ENCODE peak calls at places on chromosomes 4 and X, in eight cellular contexts. O is PC-3; C is CD4-positive, alpha-beta T cell; J is stomach; H is heart left ventricle; S is heart right ventricle; B is CD8-positive, alpha-beta T cell; M is AG04450. Z is an unnamed sample.

GRCh38 chrX:149829751-149830191 is 48.0 kb downstream of the MAGEA9 start:
- DNase-seq in M (no peak), J (no peak), C (no peak), B (peak; percentile 1), S (no peak), O (no peak), H (no peak), Z (no peak)

GRCh38 chrX:18891561-18891945 is 92.4 kb downstream of the PHKA2 start:
- DNase-seq in M (no peak), S (no peak), H (no peak), O (no peak), B (no peak), C (no peak), J (no peak), Z (no peak)

GRCh38 chr4:137647375-137647774 is 115.1 kb upstream of the PCDH18 start:
- DNase-seq in C (no peak), O (peak; percentile 9), J (no peak), S (no peak), B (no peak), M (no peak), H (no peak), Z (no peak)

GRCh38 chrX:100928660-100929613 is at the start of gene XKRX:
- DNase-seq in B (peak; percentile 9), M (no peak), O (peak; percentile 40), J (peak; percentile 53), S (peak; percentile 4), C (peak; percentile 21), H (no peak), Z (peak; percentile 20)

GRCh38 chr4:76545161-76545884 is 110.3 kb downstream of the SHROOM3 start:
- DNase-seq in J (no peak), C (no peak), B (no peak), S (no peak), H (no peak), O (peak; percentile 35), M (no peak), Z (no peak)

GRCh38 chrX:103442536-103442901 is 66.2 kb downstream of the BEX3 start:
- DNase-seq in H (no peak), B (no peak), J (no peak), M (peak; percentile 24), S (no peak), C (no peak), O (no peak), Z (no peak)

GRCh38 chr4:38577482-38577881 is 86.5 kb upstream of the KLF3 start:
- DNase-seq in C (no peak), S (no peak), J (no peak), H (no peak), O (no peak), M (no peak), B (no peak), Z (no peak)

GRCh38 chrX:153065389-153065788 is 6.9 kb upstream of the PNMA6A start:
- DNase-seq in M (no peak), O (no peak), B (no peak), C (no peak), H (no peak), S (no peak), J (no peak), Z (no peak)

GRCh38 chrX:7316887-7317286 is 168.9 kb upstream of the PUDP start:
- DNase-seq in J (no peak), S (no peak), M (no peak), H (no peak), O (no peak), B (no peak), C (no peak), Z (no peak)

GRCh38 chr4:48939785-48940184 is 33.2 kb upstream of the OCIAD2 start:
- DNase-seq in C (no peak), B (no peak), S (peak; percentile 8), M (peak; percentile 39), O (peak; percentile 92), H (no peak), J (no peak), Z (no peak)

GRCh38 chr4:168221298-168221697 is 97.3 kb downstream of the DDX60 start:
- DNase-seq in O (peak; percentile 72), J (no peak), B (no peak), H (no peak), M (peak; percentile 48), S (no peak), C (no peak), Z (no peak)

DNA sequence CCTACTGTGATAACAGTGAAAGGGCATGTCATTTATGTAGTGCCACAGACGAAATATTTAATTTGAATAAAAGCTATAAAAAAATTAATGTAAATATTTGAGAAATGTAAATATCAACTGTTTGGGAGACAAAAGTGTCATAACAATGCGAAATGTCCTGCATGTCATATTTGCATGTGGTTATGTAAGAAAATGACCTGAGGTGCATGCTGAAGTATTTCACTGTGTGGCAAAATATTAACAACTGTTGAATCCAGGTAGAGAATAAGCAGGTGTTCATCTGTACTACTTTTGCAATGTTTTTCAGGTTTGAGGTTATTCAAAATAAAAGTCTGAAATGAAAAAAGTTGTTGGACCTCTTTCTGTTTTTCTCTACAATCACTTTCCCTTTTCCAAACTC is 30.9 kb downstream of the PROM1 start:
- DNase-seq in J (no peak), S (no peak), O (no peak), B (no peak), H (no peak), M (no peak), C (no peak), Z (no peak)
- H3K27me3 ChIP-seq in J (no peaks in the 10 kb centered on the region), S (no peaks in the 10 kb centered on the region), O (peaks cover 14% of the 10 kb centered on the region), B (no peaks in the 10 kb centered on the region), H (no peaks in the 10 kb centered on the region), M (peaks cover 34% of the 10 kb centered on the region), C (peaks cover 21% of the 10 kb centered on the region), Z (no peaks in the 10 kb centered on the region)

GRCh38 chr4:113901994-113902787 is 77.3 kb downstream of the ARSJ start:
- DNase-seq in C (peak; percentile 56), M (no peak), S (no peak), H (no peak), J (peak; percentile 86), B (peak; percentile 52), O (peak; percentile 23), Z (no peak)
- TF ChIP-seq CTCF in C (peak; percentile 71), M (no peak), S (no peak), H (no peak), J (peak; percentile 66), B (peak; percentile 56), O (no peak), Z (no peak)

GRCh38 chrX:67568769-67569168 is 24.9 kb downstream of the AR start:
- DNase-seq in H (peak; percentile 56), S (peak; percentile 6), O (no peak), J (no peak), M (no peak), C (no peak), B (no peak), Z (no peak)

GRCh38 chrX:67574696-67575095 is 30.9 kb downstream of the AR start:
- DNase-seq in B (no peak), M (no peak), J (no peak), S (no peak), O (no peak), C (no peak), H (no peak), Z (no peak)

DNA sequence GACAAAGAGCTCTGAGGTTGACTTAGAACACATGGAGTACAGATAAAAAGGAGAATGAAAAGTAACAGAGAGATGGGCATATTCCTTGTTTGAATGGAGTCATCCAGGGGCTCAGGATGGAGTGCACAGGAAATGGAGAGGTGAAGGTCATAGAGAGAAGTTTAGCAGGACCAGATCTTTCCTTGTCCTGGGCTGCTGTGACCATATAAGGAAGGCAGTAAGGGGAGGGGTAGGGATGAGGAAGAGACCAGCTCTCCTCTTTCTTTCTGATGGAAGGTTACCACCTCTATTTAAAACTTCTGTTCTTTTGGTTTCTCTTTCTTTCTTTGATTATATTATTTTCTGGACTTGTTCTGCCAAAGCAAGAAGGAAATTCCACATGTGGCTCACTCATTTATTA is 27.0 kb downstream of the AR start:
- DNase-seq in B (no peak), M (no peak), J (no peak), S (no peak), H (no peak), O (no peak), C (no peak), Z (no peak)
- H3K27me3 ChIP-seq in B (no peaks in the 10 kb centered on the region), M (no peaks in the 10 kb centered on the region), J (no peaks in the 10 kb centered on the region), S (no peaks in the 10 kb centered on the region), H (no peaks in the 10 kb centered on the region), O (no peaks in the 10 kb centered on the region), C (no peaks in the 10 kb centered on the region), Z (no peaks in the 10 kb centered on the region)

GRCh38 chr4:22959483-22959882 is 266.7 kb downstream of the GBA3 start:
- DNase-seq in B (no peak), J (no peak), O (no peak), M (no peak), H (no peak), C (no peak), S (no peak), Z (no peak)

GRCh38 chr4:22957774-22958173 is 265.0 kb downstream of the GBA3 start:
- DNase-seq in H (no peak), M (no peak), S (no peak), O (no peak), B (no peak), C (no peak), J (no peak), Z (no peak)

GRCh38 chr4:22962186-22962786 is 269.5 kb downstream of the GBA3 start:
- DNase-seq in M (no peak), C (no peak), O (peak; percentile 76), H (no peak), B (no peak), J (no peak), S (no peak), Z (no peak)
- TF ChIP-seq CTCF in M (peak; percentile 49), C (no peak), O (peak; percentile 79), H (no peak), B (no peak), J (no peak), S (peak; percentile 43), Z (peak; percentile 40)

GRCh38 chr4:4856071-4857000 is 3.1 kb upstream of the MSX1 start:
- DNase-seq in J (no peak), S (no peak), B (no peak), C (no peak), O (peak; percentile 34), M (no peak), H (no peak), Z (no peak)
- H3K27me3 ChIP-seq in J (peaks cover 48% of the 10 kb centered on the region), S (peaks cover 97% of the 10 kb centered on the region), B (peaks cover 51% of the 10 kb centered on the region), C (peaks cover 92% of the 10 kb centered on the region), O (peaks cover 25% of the 10 kb centered on the region), M (peaks cover 60% of the 10 kb centered on the region), H (peaks cover 97% of the 10 kb centered on the region), Z (peaks cover 99% of the 10 kb centered on the region)

GRCh38 chrX:72081605-72082320 is 50.0 kb downstream of the RTL5 start:
- DNase-seq in J (no peak), B (no peak), C (no peak), M (no peak), S (no peak), O (no peak), H (no peak), Z (no peak)

GRCh38 chrX:72086995-72087394 is 44.7 kb downstream of the RTL5 start:
- DNase-seq in M (no peak), O (no peak), B (no peak), H (no peak), S (no peak), J (no peak), C (no peak), Z (no peak)

GRCh38 chrX:72083291-72083690 is 48.4 kb downstream of the RTL5 start:
- DNase-seq in H (no peak), M (no peak), B (no peak), C (no peak), S (no peak), J (no peak), O (no peak), Z (no peak)

GRCh38 chrX:72080800-72081199 is 50.9 kb downstream of the RTL5 start:
- DNase-seq in H (no peak), C (no peak), B (no peak), O (no peak), M (no peak), S (no peak), J (no peak), Z (no peak)

GRCh38 chrX:72084114-72084513 is 47.6 kb downstream of the RTL5 start:
- DNase-seq in B (no peak), O (no peak), C (no peak), M (no peak), H (no peak), S (no peak), J (no peak), Z (no peak)
- TF ChIP-seq CTCF in B (no peak), O (no peak), C (no peak), M (no peak), H (no peak), S (no peak), J (no peak), Z (no peak)

Z was measured in left ventricle myocardium inferior.